ENCODE peak calls at places on chromosome 1, in eight cellular contexts. One of them, this sample, is unnamed.

GRCh38 chr1:78527706-78528105 is 36.9 kb downstream of the PTGFR start:
- DNase-seq in activated naive CD4-positive, alpha-beta T cell: no peak
- DNase-seq in endothelial cell: no peak
- DNase-seq in GM12891: no peak
- DNase-seq in activated CD8-positive, alpha-beta memory T cell treated with anti-CD3 and anti-CD28 coated beads, Interleukin-2, amount 10 ng/mL, durations not matched to agents 7 days and 5 days: no peak
- DNase-seq in NCI-H187 treated with DMSO at 0.1 percent for 48 hours: no peak
- DNase-seq in NCI-H2171: no peak
- DNase-seq in activated T-cell treated with anti-CD3 and anti-CD28 coated beads for 24 hours: no peak
- DNase-seq in this sample: no peak

GRCh38 chr1:10745886-10746455 is 50.5 kb downstream of the CASZ1 start:
- DNase-seq in activated CD8-positive, alpha-beta memory T cell treated with anti-CD3 and anti-CD28 coated beads, Interleukin-2, amount 10 ng/mL, durations not matched to agents 7 days and 5 days: no peak
- DNase-seq in NCI-H187 treated with DMSO at 0.1 percent for 48 hours: no peak
- DNase-seq in endothelial cell: no peak
- DNase-seq in GM12891: no peak
- DNase-seq in NCI-H2171: no peak
- DNase-seq in activated naive CD4-positive, alpha-beta T cell: no peak
- DNase-seq in activated T-cell treated with anti-CD3 and anti-CD28 coated beads for 24 hours: no peak
- DNase-seq in this sample: no peak

GRCh38 chr1:245225267-245225666 is 70.5 kb downstream of the KIF26B start:
- DNase-seq in NCI-H187 treated with DMSO at 0.1 percent for 48 hours: no peak
- DNase-seq in endothelial cell: no peak
- DNase-seq in activated naive CD4-positive, alpha-beta T cell: no peak
- DNase-seq in activated T-cell treated with anti-CD3 and anti-CD28 coated beads for 24 hours: no peak
- DNase-seq in NCI-H2171: no peak
- DNase-seq in activated CD8-positive, alpha-beta memory T cell treated with anti-CD3 and anti-CD28 coated beads, Interleukin-2, amount 10 ng/mL, durations not matched to agents 7 days and 5 days: no peak
- DNase-seq in GM12891: no peak
- DNase-seq in this sample: no peak

GRCh38 chr1:227792216-227793078 is 23.0 kb upstream of the PRSS38 start:
- DNase-seq in GM12891: peak
- DNase-seq in activated T-cell treated with anti-CD3 and anti-CD28 coated beads for 24 hours: no peak
- DNase-seq in activated naive CD4-positive, alpha-beta T cell: no peak
- DNase-seq in endothelial cell: no peak
- DNase-seq in NCI-H2171: no peak
- DNase-seq in NCI-H187 treated with DMSO at 0.1 percent for 48 hours: no peak
- DNase-seq in activated CD8-positive, alpha-beta memory T cell treated with anti-CD3 and anti-CD28 coated beads, Interleukin-2, amount 10 ng/mL, durations not matched to agents 7 days and 5 days: no peak
- DNase-seq in this sample: no peak

GRCh38 chr1:154998818-154999650 is 3.6 kb upstream of the ZBTB7B start:
- DNase-seq in endothelial cell: peak
- DNase-seq in activated naive CD4-positive, alpha-beta T cell: peak
- DNase-seq in NCI-H187 treated with DMSO at 0.1 percent for 48 hours: no peak
- DNase-seq in activated T-cell treated with anti-CD3 and anti-CD28 coated beads for 24 hours: peak
- DNase-seq in activated CD8-positive, alpha-beta memory T cell treated with anti-CD3 and anti-CD28 coated beads, Interleukin-2, amount 10 ng/mL, durations not matched to agents 7 days and 5 days: peak
- DNase-seq in NCI-H2171: peak
- DNase-seq in GM12891: peak
- DNase-seq in this sample: no peak

GRCh38 chr1:172137703-172138102 is 282.8 kb upstream of the C1orf105 start:
- DNase-seq in NCI-H187 treated with DMSO at 0.1 percent for 48 hours: no peak
- DNase-seq in NCI-H2171: no peak
- DNase-seq in activated T-cell treated with anti-CD3 and anti-CD28 coated beads for 24 hours: no peak
- DNase-seq in activated naive CD4-positive, alpha-beta T cell: no peak
- DNase-seq in endothelial cell: no peak
- DNase-seq in activated CD8-positive, alpha-beta memory T cell treated with anti-CD3 and anti-CD28 coated beads, Interleukin-2, amount 10 ng/mL, durations not matched to agents 7 days and 5 days: no peak
- DNase-seq in GM12891: no peak
- DNase-seq in this sample: no peak

GRCh38 chr1:41041866-41042265 is 20.3 kb upstream of the SLFNL1 start:
- DNase-seq in GM12891: no peak
- DNase-seq in NCI-H187 treated with DMSO at 0.1 percent for 48 hours: no peak
- DNase-seq in NCI-H2171: no peak
- DNase-seq in activated naive CD4-positive, alpha-beta T cell: no peak
- DNase-seq in activated T-cell treated with anti-CD3 and anti-CD28 coated beads for 24 hours: no peak
- DNase-seq in endothelial cell: no peak
- DNase-seq in activated CD8-positive, alpha-beta memory T cell treated with anti-CD3 and anti-CD28 coated beads, Interleukin-2, amount 10 ng/mL, durations not matched to agents 7 days and 5 days: no peak
- DNase-seq in this sample: no peak

GRCh38 chr1:39266792-39267191 is 62.3 kb downstream of the MACF1 start:
- DNase-seq in activated CD8-positive, alpha-beta memory T cell treated with anti-CD3 and anti-CD28 coated beads, Interleukin-2, amount 10 ng/mL, durations not matched to agents 7 days and 5 days: no peak
- DNase-seq in activated naive CD4-positive, alpha-beta T cell: no peak
- DNase-seq in endothelial cell: no peak
- DNase-seq in NCI-H187 treated with DMSO at 0.1 percent for 48 hours: no peak
- DNase-seq in activated T-cell treated with anti-CD3 and anti-CD28 coated beads for 24 hours: no peak
- DNase-seq in GM12891: no peak
- DNase-seq in NCI-H2171: no peak
- DNase-seq in this sample: no peak

GRCh38 chr1:9101510-9102146 is 27.3 kb downstream of the GPR157 start:
- DNase-seq in GM12891: peak
- DNase-seq in activated T-cell treated with anti-CD3 and anti-CD28 coated beads for 24 hours: no peak
- DNase-seq in endothelial cell: peak
- DNase-seq in activated CD8-positive, alpha-beta memory T cell treated with anti-CD3 and anti-CD28 coated beads, Interleukin-2, amount 10 ng/mL, durations not matched to agents 7 days and 5 days: peak
- DNase-seq in activated naive CD4-positive, alpha-beta T cell: no peak
- DNase-seq in NCI-H187 treated with DMSO at 0.1 percent for 48 hours: no peak
- DNase-seq in NCI-H2171: peak
- DNase-seq in this sample: no peak

GRCh38 chr1:200856716-200857352 is 15.9 kb upstream of the GPR25 start:
- DNase-seq in NCI-H2171: no peak
- DNase-seq in activated T-cell treated with anti-CD3 and anti-CD28 coated beads for 24 hours: no peak
- DNase-seq in activated naive CD4-positive, alpha-beta T cell: no peak
- DNase-seq in endothelial cell: no peak
- DNase-seq in activated CD8-positive, alpha-beta memory T cell treated with anti-CD3 and anti-CD28 coated beads, Interleukin-2, amount 10 ng/mL, durations not matched to agents 7 days and 5 days: no peak
- DNase-seq in GM12891: no peak
- DNase-seq in NCI-H187 treated with DMSO at 0.1 percent for 48 hours: no peak
- DNase-seq in this sample: no peak

GRCh38 chr1:2497891-2498290 is 21.8 kb downstream of the PLCH2 start:
- DNase-seq in activated CD8-positive, alpha-beta memory T cell treated with anti-CD3 and anti-CD28 coated beads, Interleukin-2, amount 10 ng/mL, durations not matched to agents 7 days and 5 days: no peak
- DNase-seq in NCI-H187 treated with DMSO at 0.1 percent for 48 hours: no peak
- DNase-seq in NCI-H2171: no peak
- DNase-seq in activated T-cell treated with anti-CD3 and anti-CD28 coated beads for 24 hours: no peak
- DNase-seq in activated naive CD4-positive, alpha-beta T cell: no peak
- DNase-seq in GM12891: no peak
- DNase-seq in endothelial cell: no peak
- DNase-seq in this sample: no peak

This sample was measured in thoracic aorta.